ENCODE peak calls at places on chromosomes 16 and 17, in five cellular contexts. T is H9; G is HFF-Myc; S is GM10248; X is CD8-positive, alpha-beta T cell. F is an unnamed sample.
A peak's percentile ranks its signal among the peaks of the same experiment; 100 is the strongest.

GRCh38 chr16:26983426-26983825 is 83.3 kb upstream of the C16orf82 start:
- DNase-seq in X (no peak), G (no peak), S (no peak), T (no peak), F (no peak)

GRCh38 chr17:66863820-66864219 is 28.9 kb downstream of the CACNG5 start:
- DNase-seq in T (no peak), G (no peak), S (no peak), X (no peak), F (no peak)

GRCh38 chr16:88904676-88905365 is 38.4 kb upstream of the PABPN1L start:
- DNase-seq in G (no peak), S (no peak), T (no peak), X (no peak), F (no peak)

GRCh38 chr17:34885076-34885475 is 76.2 kb downstream of the CCT6B start:
- DNase-seq in X (no peak), G (no peak), S (no peak), T (no peak), F (no peak)

GRCh38 chr16:82510041-82510440 is 116.7 kb upstream of the CDH13 start:
- DNase-seq in X (no peak), S (no peak), G (no peak), T (no peak), F (no peak)

GRCh38 chr17:27535975-27536374 is 79.7 kb downstream of the KSR1 start:
- DNase-seq in S (no peak), G (no peak), T (no peak), X (no peak), F (no peak)

GRCh38 chr16:4200000-4200780 is 41.7 kb downstream of the SRL start:
- DNase-seq in X (no peak), T (peak; percentile 61), G (no peak), S (peak; percentile 49), F (no peak)

GRCh38 chr17:39213852-39214251 is 11.9 kb downstream of the STAC2 start:
- DNase-seq in S (no peak), T (no peak), G (no peak), X (no peak), F (no peak)

GRCh38 chr16:80189481-80190163 is 351.2 kb upstream of the DYNLRB2 start:
- DNase-seq in X (no peak), G (no peak), T (no peak), S (no peak), F (no peak)

GRCh38 chr16:4052801-4053662 is 63.2 kb downstream of the ADCY9 start:
- DNase-seq in G (no peak), S (no peak), X (no peak), T (no peak), F (no peak)

DNA sequence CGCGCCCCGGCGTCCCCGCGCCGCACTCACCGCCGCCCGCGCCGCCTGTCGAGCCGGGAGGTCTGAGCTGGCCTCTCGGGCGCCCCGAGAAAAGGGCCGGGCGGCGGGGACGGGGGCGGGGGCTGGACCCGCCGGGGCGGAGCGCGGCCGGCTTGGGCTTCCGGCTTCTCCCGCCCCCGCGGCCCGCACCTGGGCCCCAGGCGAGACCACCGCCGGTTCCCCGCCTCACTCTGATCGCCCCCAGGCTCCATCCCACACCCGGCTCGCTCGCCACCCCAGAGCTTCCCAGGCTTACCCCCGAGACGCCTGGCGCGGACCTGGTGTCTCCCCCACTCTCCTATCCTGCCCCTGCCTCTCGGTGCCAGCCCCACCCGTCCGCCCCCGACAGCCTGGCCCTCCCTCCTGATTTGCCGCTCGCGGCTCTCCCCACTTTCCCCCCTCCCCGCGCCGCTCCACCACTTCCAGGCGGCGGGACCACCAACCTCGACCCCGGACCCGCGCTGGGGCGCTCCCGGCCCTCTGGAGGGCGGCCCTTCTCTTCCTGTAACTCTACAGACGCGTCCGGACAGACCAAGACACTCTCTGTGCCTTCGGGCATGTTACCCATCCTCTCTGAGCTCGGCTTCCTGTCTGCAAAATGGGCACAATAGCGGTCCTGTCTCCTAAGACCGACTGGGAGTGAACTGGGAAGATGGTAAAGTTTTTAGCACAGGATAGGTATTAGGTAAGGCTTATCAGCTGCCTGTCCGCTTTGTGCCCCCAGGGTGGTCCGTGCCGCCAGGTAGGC is at the start of gene LITAF:
- DNase-seq in T (peak; percentile 61), X (peak; percentile 69), G (no peak), S (peak; percentile 90), F (no peak)
- TF ChIP-seq CTCF in T (peak; percentile 9), X (no peak), G (no peak), S (peak; percentile 13), F (peak; percentile 39)

GRCh38 chr17:29572691-29573557 is 4.4 kb downstream of the TP53I13 start:
- DNase-seq in G (no peak), T (peak; percentile 68), X (peak; percentile 66), S (peak; percentile 82), F (peak; percentile 90)
- TF ChIP-seq CTCF in G (peak; percentile 64), T (peak; percentile 80), X (peak; percentile 60), S (peak; percentile 66), F (peak; percentile 85)

GRCh38 chr17:41918392-41919164 is at the start of gene ACLY:
- DNase-seq in G (peak; percentile 82), T (peak; percentile 100), X (peak; percentile 93), S (peak; percentile 100), F (peak; percentile 99)
- TF ChIP-seq CTCF in G (no peak), T (no peak), X (no peak), S (no peak), F (no peak)

GRCh38 chr16:85312174-85312573 is 199.9 kb upstream of the CIBAR2 start:
- DNase-seq in S (no peak), G (no peak), X (no peak), T (no peak), F (no peak)

GRCh38 chr16:85309656-85310587 is 197.7 kb upstream of the CIBAR2 start:
- DNase-seq in G (no peak), X (peak; percentile 41), S (no peak), T (peak; percentile 61), F (no peak)

GRCh38 chr16:85310868-85311585 is 198.8 kb upstream of the CIBAR2 start:
- DNase-seq in S (no peak), X (peak; percentile 49), G (no peak), T (no peak), F (no peak)

GRCh38 chr16:85312642-85313540 is 200.6 kb upstream of the CIBAR2 start:
- DNase-seq in T (no peak), X (no peak), S (no peak), G (no peak), F (no peak)

GRCh38 chr16:85311741-85312140 is 199.5 kb upstream of the CIBAR2 start:
- DNase-seq in S (no peak), G (no peak), X (no peak), T (no peak), F (no peak)
- TF ChIP-seq CTCF in S (no peak), G (no peak), X (no peak), T (no peak), F (no peak)

DNA sequence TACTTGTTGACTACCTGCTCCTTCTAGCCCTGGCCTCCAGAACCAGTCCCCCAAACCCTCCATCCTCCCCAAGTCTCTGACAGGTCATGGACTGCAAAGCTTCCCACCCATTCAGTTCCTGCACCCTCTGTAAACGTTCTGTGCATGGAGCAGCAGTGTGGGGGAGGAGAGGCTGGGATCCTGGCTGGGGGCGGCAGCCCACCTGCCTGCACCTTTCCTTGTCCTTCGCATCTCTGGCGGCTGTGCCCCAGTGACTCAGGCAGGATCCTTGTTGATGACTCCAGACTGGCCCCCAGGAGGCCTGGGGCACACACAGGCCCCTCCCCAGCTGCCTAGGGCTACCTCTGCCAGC is 1.6 kb upstream of the PKMYT1 start:
- DNase-seq in X (no peak), S (no peak), G (no peak), T (no peak), F (no peak)
- TF ChIP-seq CTCF in X (no peak), S (no peak), G (no peak), T (no peak), F (no peak)

GRCh38 chr16:30075503-30076275 is at the start of gene PPP4C:
- DNase-seq in X (peak; percentile 89), T (peak; percentile 91), S (peak; percentile 94), G (no peak), F (no peak)
- TF ChIP-seq CTCF in X (no peak), T (no peak), S (no peak), G (no peak), F (peak; percentile 33)

F was measured in chondrocyte.